ENCODE peak calls at places on chromosome 19, in four cellular contexts. D, I, U and H are unnamed samples.

GRCh38 chr19:34837262-34837661 is 64.2 kb upstream of the ZNF599 start:
- DNase-seq in D (peak), I (no peak), U (no peak), H (peak)

GRCh38 chr19:8209111-8209964 is at the start of gene CERS4:
- DNase-seq in D (peak), I (no peak), U (no peak), H (peak)

GRCh38 chr19:5891938-5892771 is 11.4 kb downstream of the NDUFA11 start:
- DNase-seq in D (no peak), I (no peak), U (peak), H (peak)

GRCh38 chr19:40363128-40363527 is 14.6 kb downstream of the PLD3 start:
- DNase-seq in D (no peak), I (no peak), U (no peak), H (peak)

GRCh38 chr19:55086730-55087541 is 11.3 kb downstream of the EPS8L1 start:
- DNase-seq in D (peak), I (peak), U (peak), H (peak)

GRCh38 chr19:5445667-5446066 is 9.6 kb upstream of the ZNRF4 start:
- DNase-seq in D (no peak), I (no peak), U (peak), H (no peak)

GRCh38 chr19:28492616-28493015 is 720.3 kb downstream of the UQCRFS1 start:
- DNase-seq in D (no peak), I (no peak), U (no peak), H (no peak)

GRCh38 chr19:13823256-13823655 is 28.0 kb downstream of the ZSWIM4 start:
- DNase-seq in D (no peak), I (no peak), U (peak), H (no peak)

GRCh38 chr19:10412257-10412977 is 7.9 kb upstream of the PDE4A start:
- DNase-seq in D (no peak), I (no peak), U (no peak), H (no peak)

GRCh38 chr19:2552859-2553258 is 76.9 kb downstream of the GADD45B start:
- DNase-seq in D (no peak), I (no peak), U (no peak), H (peak)

GRCh38 chr19:39941151-39941550 is 6.7 kb upstream of the FCGBP start:
- DNase-seq in D (no peak), I (no peak), U (no peak), H (no peak)

GRCh38 chr19:55440411-55441105 is 2.5 kb downstream of the SHISA7 start:
- DNase-seq in D (no peak), I (no peak), U (no peak), H (no peak)

GRCh38 chr19:41925208-41926003 is 2.8 kb downstream of the ERFL start:
- DNase-seq in D (no peak), I (no peak), U (no peak), H (no peak)

GRCh38 chr19:41926028-41926860 is 2.0 kb downstream of the ERFL start:
- DNase-seq in D (no peak), I (no peak), U (no peak), H (no peak)

GRCh38 chr19:41928221-41928683 is at the start of gene ERFL:
- DNase-seq in D (no peak), I (no peak), U (no peak), H (peak)

GRCh38 chr19:41927810-41928192 is 448 bp downstream of the ERFL start:
- DNase-seq in D (no peak), I (no peak), U (no peak), H (no peak)

GRCh38 chr19:41926861-41927809 is 1.1 kb downstream of the ERFL start:
- DNase-seq in D (no peak), I (no peak), U (no peak), H (no peak)
- H3K4me3 ChIP-seq in D (peak), I (no peak), U (no peak), H (peak)

GRCh38 chr19:12202250-12202649 is 39.4 kb downstream of the ZNF136 start:
- DNase-seq in D (peak), I (no peak), U (no peak), H (no peak)
- TF ChIP-seq CTCF in D (no peak), I (no peak), U (no peak), H (peak)

GRCh38 chr19:47020992-47021496 is 1.4 kb downstream of the NPAS1 start:
- DNase-seq in D (no peak), I (no peak), U (no peak), H (no peak)

GRCh38 chr19:47022140-47022536 is 2.5 kb downstream of the NPAS1 start:
- DNase-seq in D (no peak), I (no peak), U (no peak), H (no peak)

GRCh38 chr19:47022541-47023447 is 3.2 kb downstream of the NPAS1 start:
- DNase-seq in D (no peak), I (no peak), U (no peak), H (no peak)

GRCh38 chr19:47020132-47020805 is 632 bp downstream of the NPAS1 start:
- DNase-seq in D (no peak), I (peak), U (no peak), H (no peak)

DNA sequence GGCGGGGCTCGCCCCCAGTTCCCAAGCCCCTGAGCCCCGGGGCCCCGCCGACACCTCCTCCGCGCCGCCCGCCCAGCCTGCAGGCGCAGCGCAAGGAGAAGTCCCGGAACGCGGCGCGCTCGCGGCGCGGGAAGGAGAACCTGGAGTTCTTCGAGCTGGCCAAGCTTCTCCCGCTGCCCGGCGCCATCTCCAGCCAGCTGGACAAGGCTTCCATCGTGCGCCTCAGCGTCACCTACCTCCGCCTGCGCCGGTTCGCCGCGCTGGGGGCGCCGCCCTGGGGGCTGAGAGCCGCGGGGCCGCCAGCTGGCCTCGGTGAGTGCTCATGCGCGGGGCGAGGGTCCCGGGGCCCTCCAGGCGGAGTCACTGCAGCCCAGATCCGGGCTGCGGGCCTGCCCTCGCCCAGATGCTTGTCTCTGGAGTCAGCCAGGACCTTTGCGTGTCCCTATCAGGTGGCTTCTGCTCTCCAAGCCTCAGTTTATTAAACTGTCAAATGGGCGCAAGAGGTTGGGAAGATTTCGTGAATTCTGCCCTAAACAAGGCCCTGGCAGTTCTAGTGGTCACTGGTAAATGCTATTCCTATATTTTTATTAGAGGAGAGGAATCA is 2.0 kb downstream of the NPAS1 start:
- DNase-seq in D (no peak), I (no peak), U (no peak), H (peak)
- H3K4me3 ChIP-seq in D (no peak), I (no peak), U (no peak), H (no peak)

GRCh38 chr19:18421371-18421959 is 2.3 kb downstream of the SSBP4 start:
- DNase-seq in D (no peak), I (no peak), U (no peak), H (no peak)

GRCh38 chr19:18418725-18419194 is 438 bp upstream of the SSBP4 start:
- DNase-seq in D (peak), I (peak), U (no peak), H (no peak)

GRCh38 chr19:18419195-18419698 is at the start of gene SSBP4:
- DNase-seq in D (peak), I (peak), U (peak), H (peak)

GRCh38 chr19:18420931-18421330 is 1.7 kb downstream of the SSBP4 start:
- DNase-seq in D (no peak), I (no peak), U (no peak), H (no peak)

DNA sequence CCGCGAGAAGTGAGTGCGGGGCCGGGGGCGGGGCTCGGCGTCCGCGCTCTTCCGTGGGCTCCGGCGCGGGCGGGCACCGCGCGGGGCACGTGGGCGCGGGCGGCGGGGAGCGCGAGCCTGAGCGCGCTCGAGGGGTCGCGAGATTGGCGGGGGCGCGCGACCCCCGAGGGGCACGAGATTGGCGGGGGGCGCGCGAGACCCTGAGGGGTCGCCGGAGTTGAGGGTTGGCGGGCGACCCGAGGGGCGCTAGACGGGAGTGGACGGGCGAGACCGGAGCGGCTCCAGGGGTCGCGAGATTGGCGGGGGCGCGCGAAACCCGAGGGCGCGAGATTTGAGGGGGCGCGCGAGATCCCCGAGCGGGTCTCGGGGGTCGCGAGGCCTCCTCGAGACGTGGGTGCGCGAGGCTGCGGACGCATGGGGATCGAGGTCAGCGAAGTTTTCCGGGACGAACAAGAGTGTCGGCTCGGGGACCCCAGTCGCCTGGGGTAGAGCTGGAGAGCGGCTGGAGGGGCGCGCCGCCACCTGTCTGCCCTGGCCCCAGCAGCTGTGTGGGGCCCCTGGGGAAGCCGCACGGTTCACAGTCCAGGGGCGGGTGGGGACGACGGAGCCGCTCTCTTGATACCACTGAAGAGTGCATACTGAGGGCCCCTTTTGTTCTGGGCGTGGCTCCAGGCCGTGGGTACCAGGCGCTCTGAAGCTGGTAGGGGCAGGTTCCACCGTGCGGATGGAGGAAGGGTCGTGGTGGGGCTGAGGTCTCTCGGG is 682 bp downstream of the SSBP4 start:
- DNase-seq in D (no peak), I (peak), U (no peak), H (no peak)
- TF ChIP-seq CTCF in D (no peak), I (peak), U (no peak), H (no peak)

GRCh38 chr19:15450528-15450890 is 753 bp upstream of the WIZ start:
- DNase-seq in D (no peak), I (no peak), U (no peak), H (no peak)

GRCh38 chr19:15452111-15453047 is 2.6 kb upstream of the WIZ start:
- DNase-seq in D (peak), I (peak), U (peak), H (peak)

GRCh38 chr19:15454371-15454800 is 4.6 kb upstream of the WIZ start:
- DNase-seq in D (no peak), I (peak), U (no peak), H (no peak)

GRCh38 chr19:15453906-15454305 is 4.2 kb upstream of the WIZ start:
- DNase-seq in D (no peak), I (no peak), U (no peak), H (no peak)

GRCh38 chr19:15453091-15453498 is 3.3 kb upstream of the WIZ start:
- DNase-seq in D (no peak), I (no peak), U (no peak), H (no peak)
- H3K4me3 ChIP-seq in D (peak), I (no peak), U (peak), H (peak)

GRCh38 chr19:16376649-16377048 is 52.0 kb downstream of the KLF2 start:
- DNase-seq in D (no peak), I (no peak), U (no peak), H (no peak)
- TF ChIP-seq CTCF in D (no peak), I (peak), U (no peak), H (peak)

GRCh38 chr19:18929311-18929710 is 9.8 kb downstream of the DDX49 start:
- DNase-seq in D (no peak), I (no peak), U (no peak), H (no peak)

GRCh38 chr19:18931316-18932162 is 9.5 kb downstream of the HOMER3 start:
- DNase-seq in D (no peak), I (no peak), U (no peak), H (no peak)

GRCh38 chr19:18933297-18933696 is 7.7 kb downstream of the HOMER3 start:
- DNase-seq in D (no peak), I (no peak), U (no peak), H (no peak)

GRCh38 chr19:18928018-18928805 is 8.7 kb downstream of the DDX49 start:
- DNase-seq in D (no peak), I (no peak), U (no peak), H (no peak)

GRCh38 chr19:18932216-18932841 is 8.7 kb downstream of the HOMER3 start:
- DNase-seq in D (peak), I (peak), U (peak), H (peak)
- H3K4me3 ChIP-seq in D (no peak), I (no peak), U (no peak), H (peak)

DNA sequence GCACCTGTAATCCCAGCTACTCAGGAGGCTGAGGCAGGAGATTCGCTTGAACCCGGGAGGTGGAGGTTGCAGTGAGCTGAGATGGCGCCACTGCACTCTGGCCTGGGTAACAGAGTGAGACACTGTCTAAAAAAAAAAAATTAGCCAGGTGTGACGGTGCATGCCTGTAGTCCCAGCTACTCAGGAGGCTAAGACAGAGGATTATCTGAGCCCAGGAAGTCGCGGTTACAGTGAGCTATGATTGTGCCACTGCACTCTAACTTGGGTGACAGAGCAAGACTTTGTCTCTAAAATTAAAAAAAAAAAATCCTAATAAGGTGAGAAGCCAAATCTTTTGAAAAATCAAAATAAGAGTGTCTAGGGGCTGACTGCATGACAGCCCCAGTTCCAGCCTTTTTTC is 9.7 kb upstream of the CEBPA start:
- DNase-seq in D (no peak), I (no peak), U (no peak), H (no peak)
- TF ChIP-seq CTCF in D (no peak), I (no peak), U (no peak), H (no peak)

DNA sequence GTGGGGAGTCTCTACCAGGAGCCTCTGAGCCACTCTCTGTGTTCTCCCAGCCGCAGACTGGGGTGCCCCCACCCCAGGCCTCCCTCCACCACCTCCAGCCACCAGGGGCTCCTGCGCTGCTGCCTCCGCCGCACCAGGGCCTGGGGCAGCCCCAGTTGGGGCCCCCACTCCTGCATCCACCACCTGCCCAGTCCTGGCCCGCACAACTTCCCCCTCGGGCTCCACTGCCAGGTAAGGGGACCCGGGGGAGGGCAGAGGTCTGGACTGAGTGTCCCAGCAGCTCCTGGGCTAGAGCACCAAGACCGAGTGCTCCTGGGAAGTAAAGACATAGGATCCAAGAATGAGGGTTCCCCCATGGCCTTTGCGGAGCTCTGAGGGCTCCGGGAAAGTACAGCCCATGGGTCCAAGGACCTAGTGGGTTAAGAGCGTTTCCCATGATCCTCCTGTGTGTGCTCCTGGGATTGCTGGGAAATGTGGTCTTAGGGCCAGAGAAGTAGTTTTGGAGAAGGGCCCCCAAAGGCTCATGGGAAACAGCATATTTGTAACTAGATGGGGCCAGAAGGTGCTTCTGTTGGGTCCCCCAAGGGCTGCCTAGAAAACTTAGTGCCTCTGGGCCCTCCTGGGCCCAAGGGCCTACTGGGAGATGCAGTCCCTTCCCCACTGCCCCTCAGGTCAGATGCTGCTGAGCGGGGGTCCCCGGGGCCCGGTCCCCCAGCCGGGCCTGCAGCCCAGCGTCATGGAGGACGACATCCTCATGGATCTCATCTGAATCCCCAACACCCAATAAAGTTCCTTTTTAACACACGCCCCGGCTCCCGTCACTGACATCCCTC is 14.6 kb upstream of the PTOV1 start:
- DNase-seq in D (no peak), I (no peak), U (no peak), H (no peak)
- H3K4me3 ChIP-seq in D (no peak), I (no peak), U (no peak), H (no peak)